ENCODE peak calls at places on chromosomes 11 and 22, in eight cellular contexts. L is ureter; R is fibroblast of mammary gland; K is AG20443; A is neural progenitor cell; D is small intestine; J is stimulated activated CD8-positive, alpha-beta memory T cell treated with anti-CD3 and anti-CD28 coated beads, Interleukin-7, amount 100 ng/mL, for 1 hour; G is chondrocyte. U is an unnamed sample.

GRCh38 chr11:23730307-23730998 is 766.4 kb upstream of the LUZP2 start:
- DNase-seq in L (no peak), R (no peak), K (no peak), A (no peak), D (no peak), J (no peak), G (no peak), U (no peak)

GRCh38 chr11:91305402-91305801 is 919.2 kb upstream of the FAT3 start:
- DNase-seq in L (no peak), R (no peak), K (no peak), A (no peak), D (no peak), J (no peak), G (no peak), U (no peak)

GRCh38 chr22:47446821-47447810 is 684.7 kb downstream of the TBC1D22A start:
- DNase-seq in L (peak; percentile 35), R (no peak), K (no peak), A (no peak), D (no peak), J (no peak), G (peak; percentile 19), U (peak; percentile 78)

GRCh38 chr11:93784935-93785360 is 866 bp downstream of the MED17 start:
- DNase-seq in L (no peak), R (no peak), K (no peak), A (peak; percentile 23), D (no peak), J (no peak), G (no peak), U (no peak)

GRCh38 chr11:33857924-33858323 is 34.0 kb downstream of the LMO2 start:
- DNase-seq in L (peak; percentile 73), R (peak; percentile 63), K (peak; percentile 82), A (peak; percentile 89), D (peak; percentile 59), J (peak; percentile 37), G (no peak), U (no peak)

GRCh38 chr22:45226681-45227186 is 14.0 kb downstream of the KIAA0930 start:
- DNase-seq in L (peak; percentile 82), R (peak; percentile 13), K (peak; percentile 73), A (no peak), D (no peak), J (no peak), G (no peak), U (no peak)

GRCh38 chr11:47645500-47645899 is 3.1 kb upstream of the MTCH2 start:
- DNase-seq in L (no peak), R (no peak), K (no peak), A (no peak), D (no peak), J (no peak), G (no peak), U (no peak)

GRCh38 chr22:17121235-17122195 is at the start of gene TMEM121B:
- DNase-seq in L (peak; percentile 57), R (peak; percentile 50), K (peak; percentile 68), A (peak; percentile 96), D (peak; percentile 31), J (no peak), G (no peak), U (no peak)

GRCh38 chr11:118287006-118287405 is 17.5 kb upstream of the CD3E start:
- DNase-seq in L (no peak), R (peak; percentile 50), K (no peak), A (no peak), D (peak; percentile 63), J (no peak), G (no peak), U (no peak)

GRCh38 chr11:63613517-63614135 is 607 bp downstream of the PLAAT3 start:
- DNase-seq in L (peak; percentile 47), R (no peak), K (peak; percentile 48), A (peak; percentile 62), D (peak; percentile 25), J (peak; percentile 7), G (no peak), U (no peak)

GRCh38 chr11:125429174-125429707 is 66.8 kb downstream of the FEZ1 start:
- DNase-seq in L (peak; percentile 53), R (peak; percentile 44), K (peak; percentile 70), A (peak; percentile 83), D (peak; percentile 25), J (no peak), G (no peak), U (no peak)

GRCh38 chr22:37746366-37747089 is 49.7 kb downstream of the TRIOBP start:
- DNase-seq in L (no peak), R (no peak), K (no peak), A (peak; percentile 36), D (peak; percentile 27), J (no peak), G (no peak), U (no peak)

GRCh38 chr11:32960553-32961164 is 55.0 kb upstream of the DEPDC7 start:
- DNase-seq in L (no peak), R (peak; percentile 68), K (peak; percentile 18), A (peak; percentile 50), D (peak; percentile 69), J (no peak), G (no peak), U (no peak)

GRCh38 chr11:100930185-100930778 is 199.3 kb downstream of the PGR start:
- DNase-seq in L (no peak), R (peak; percentile 82), K (peak; percentile 40), A (peak; percentile 73), D (peak; percentile 62), J (no peak), G (no peak), U (no peak)

GRCh38 chr22:22840778-22841177 is 46.8 kb upstream of the IGLL5 start:
- DNase-seq in L (no peak), R (no peak), K (no peak), A (no peak), D (no peak), J (no peak), G (no peak), U (no peak)

GRCh38 chr11:131845255-131845654 is 474.8 kb downstream of the NTM start:
- DNase-seq in L (no peak), R (no peak), K (no peak), A (no peak), D (no peak), J (no peak), G (no peak), U (no peak)

GRCh38 chr11:62710001-62710345 is 2.5 kb downstream of the GNG3 start:
- DNase-seq in L (no peak), R (peak; percentile 51), K (peak; percentile 54), A (no peak), D (peak; percentile 59), J (no peak), G (no peak), U (no peak)

GRCh38 chr22:19722915-19723164 is 499 bp upstream of the GP1BB start:
- DNase-seq in L (no peak), R (no peak), K (no peak), A (peak; percentile 40), D (no peak), J (no peak), G (no peak), U (no peak)

GRCh38 chr11:68524213-68524612 is 63.7 kb downstream of the PPP6R3 start:
- DNase-seq in L (no peak), R (no peak), K (no peak), A (no peak), D (no peak), J (no peak), G (no peak), U (no peak)

GRCh38 chr22:50713008-50713385 is 25.0 kb upstream of the ACR start:
- DNase-seq in L (no peak), R (no peak), K (no peak), A (no peak), D (no peak), J (no peak), G (peak; percentile 51), U (no peak)

GRCh38 chr22:36585841-36586240 is 56.9 kb upstream of the EIF3D start:
- DNase-seq in L (no peak), R (no peak), K (no peak), A (no peak), D (no peak), J (no peak), G (peak; percentile 44), U (no peak)